ENCODE peak calls at places on chromosomes 12 and 14, in eight cellular contexts. U is uterus, R is A549, N is body of pancreas, T is tibial nerve, Z is esophagus squamous epithelium, K is transverse colon, M is heart left ventricle. E is an unnamed sample.

GRCh38 chr12:50401383-50402155 is 884 bp downstream of the LARP4 start:
- DNase-seq in U (peak; percentile 24), R (peak; percentile 22), N (peak; percentile 43), T (peak; percentile 47), Z (no peak), K (peak; percentile 13), M (no peak), E (peak; percentile 51)

GRCh38 chr12:99476956-99477355 is 170.6 kb upstream of the GARIN6 start:
- DNase-seq in U (no peak), R (no peak), N (no peak), T (no peak), Z (no peak), K (no peak), M (no peak), E (no peak)

GRCh38 chr12:1576410-1577240 is 17.8 kb downstream of the FBXL14 start:
- DNase-seq in U (peak; percentile 90), R (no peak), N (peak; percentile 40), T (no peak), Z (no peak), K (no peak), M (peak; percentile 45), E (no peak)

GRCh38 chr12:4447151-4447550 is 1.5 kb upstream of the FGF6 start:
- DNase-seq in U (no peak), R (no peak), N (no peak), T (no peak), Z (no peak), K (no peak), M (no peak), E (peak; percentile 3)

GRCh38 chr12:52208424-52209165 is 16.8 kb upstream of the KRT80 start:
- DNase-seq in U (peak; percentile 10), R (no peak), N (no peak), T (no peak), Z (no peak), K (no peak), M (no peak), E (peak; percentile 84)

GRCh38 chr12:27822076-27822712 is 42.2 kb upstream of the MANSC4 start:
- DNase-seq in U (no peak), R (peak; percentile 11), N (no peak), T (no peak), Z (no peak), K (no peak), M (no peak), E (no peak)

GRCh38 chr14:65471038-65471878 is 58.7 kb downstream of the FUT8 start:
- DNase-seq in U (no peak), R (no peak), N (no peak), T (no peak), Z (no peak), K (no peak), M (no peak), E (no peak)

GRCh38 chr12:46246021-46246700 is 22.7 kb downstream of the SLC38A1 start:
- DNase-seq in U (no peak), R (no peak), N (no peak), T (no peak), Z (no peak), K (no peak), M (no peak), E (no peak)

GRCh38 chr14:68404652-68405183 is 388.1 kb downstream of the ZFP36L1 start:
- DNase-seq in U (no peak), R (no peak), N (no peak), T (no peak), Z (no peak), K (no peak), M (no peak), E (peak; percentile 49)

GRCh38 chr12:6767592-6768384 is 1.6 kb downstream of the PTMS start:
- DNase-seq in U (no peak), R (no peak), N (no peak), T (no peak), Z (no peak), K (no peak), M (no peak), E (no peak)

GRCh38 chr14:65976771-65977170 is 509.4 kb upstream of the CCDC196 start:
- DNase-seq in U (no peak), R (no peak), N (no peak), T (no peak), Z (no peak), K (no peak), M (no peak), E (no peak)

GRCh38 chr14:85195872-85196477 is 334.0 kb upstream of the FLRT2 start:
- DNase-seq in U (no peak), R (peak; percentile 8), N (peak; percentile 20), T (no peak), Z (no peak), K (no peak), M (no peak), E (no peak)

GRCh38 chr12:80829767-80830166 is 108.0 kb downstream of the LIN7A start:
- DNase-seq in U (no peak), R (no peak), N (no peak), T (no peak), Z (no peak), K (no peak), M (no peak), E (no peak)

GRCh38 chr12:4421590-4422031 is 24.0 kb downstream of the FGF6 start:
- DNase-seq in U (no peak), R (peak; percentile 41), N (no peak), T (peak; percentile 26), Z (no peak), K (no peak), M (no peak), E (peak; percentile 31)

DNA sequence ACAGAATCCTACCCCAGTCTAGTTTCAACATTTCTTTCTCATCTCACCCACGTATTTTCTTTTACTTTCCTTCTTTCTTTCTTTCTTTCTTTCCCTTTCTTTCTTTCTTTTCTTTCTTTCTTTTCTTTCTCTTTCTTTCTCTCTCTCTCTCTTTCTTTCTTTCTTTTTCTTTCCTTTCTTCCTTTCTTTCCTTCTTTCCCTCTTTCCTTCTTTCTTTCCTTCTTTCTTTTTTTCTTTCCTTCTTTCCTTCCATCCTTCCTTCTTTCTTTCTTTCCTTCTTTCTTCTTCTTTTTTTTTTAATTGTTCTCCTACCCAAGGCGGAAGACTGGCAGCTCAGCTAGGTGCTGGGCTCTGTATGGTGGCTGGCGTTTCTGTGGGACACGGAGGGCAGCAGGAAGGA is 55.0 kb downstream of the GLT1D1 start:
- DNase-seq in U (no peak), R (no peak), N (no peak), T (no peak), Z (no peak), K (no peak), M (no peak), E (no peak)
- H3K4me3 ChIP-seq in U (no peak overlapping the region), R (no peak overlapping the region), N (no peak overlapping the region), T (no peak overlapping the region), Z (no peak overlapping the region), K (no peak overlapping the region), M (no peak overlapping the region), E (no peak overlapping the region)

GRCh38 chr14:100028990-100029677 is 36.1 kb upstream of the EVL start:
- DNase-seq in U (no peak), R (peak; percentile 36), N (no peak), T (no peak), Z (no peak), K (no peak), M (no peak), E (no peak)
- TF ChIP-seq CTCF in U (no peak), R (no peak), N (no peak), T (no peak), Z (no peak), K (no peak), M (no peak), E (no peak)

DNA sequence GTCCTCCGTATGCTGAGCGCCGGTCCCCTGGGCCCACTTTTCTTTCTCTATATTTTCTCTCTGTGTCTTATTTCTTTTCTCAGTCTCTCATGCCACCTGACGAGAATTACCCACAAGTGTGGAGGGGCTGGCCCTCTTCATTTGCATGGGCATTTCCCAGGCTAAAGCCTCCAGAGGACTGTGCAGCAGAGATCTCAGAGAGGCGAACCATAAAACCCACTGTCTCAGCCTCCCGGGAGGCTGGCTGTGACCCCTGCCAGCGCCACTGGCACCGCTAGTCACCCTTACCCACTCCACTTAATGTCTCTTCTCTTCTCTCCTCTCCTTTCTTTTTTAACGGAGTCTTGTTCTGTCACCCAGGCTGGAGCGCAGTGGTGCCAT is 7.1 kb upstream of the SERPINA9 start:
- DNase-seq in U (no peak), R (no peak), N (no peak), T (no peak), Z (no peak), K (no peak), M (no peak), E (no peak)
- TF ChIP-seq POLR2A in U (no peak), R (no peak), N (no peak), T (no peak), Z (no peak), K (no peak), M (no peak), E (no peak)

DNA sequence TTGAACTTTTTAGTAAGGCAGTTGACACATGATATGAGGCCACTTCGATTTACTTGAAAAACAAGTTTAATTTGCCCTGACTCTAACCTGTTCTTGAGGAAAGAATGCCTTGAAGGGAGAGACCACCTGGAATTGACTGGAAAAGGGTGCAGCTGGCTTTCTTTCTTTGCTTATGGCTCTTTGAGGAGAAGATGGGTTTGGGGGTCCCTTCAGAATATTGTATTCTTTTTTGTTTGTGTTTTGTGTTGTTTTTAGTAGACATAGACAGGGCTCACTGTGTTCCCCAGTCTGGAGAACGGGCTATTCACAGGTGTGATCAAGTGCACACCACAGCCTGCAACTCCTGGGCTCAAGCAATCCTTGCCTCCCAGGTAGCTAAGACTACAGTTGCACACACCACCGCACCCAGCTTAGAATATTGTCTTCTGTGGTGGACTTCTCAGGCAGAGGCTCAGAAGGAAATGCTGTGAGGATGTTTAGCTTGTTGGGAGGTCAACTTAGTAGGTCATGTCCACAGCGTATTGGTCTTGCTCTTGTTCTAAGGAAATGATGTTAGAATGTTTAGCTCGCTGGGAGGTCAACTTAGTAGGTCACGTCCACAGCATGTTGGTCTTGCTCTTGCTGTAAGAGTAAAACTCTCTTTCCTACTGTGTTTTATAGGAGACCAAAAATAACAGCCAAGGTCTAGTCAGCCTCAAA is 1.5 kb upstream of the NRL start:
- DNase-seq in U (no peak), R (no peak), N (no peak), T (no peak), Z (no peak), K (no peak), M (no peak), E (no peak)
- H3K4me3 ChIP-seq in U (peak overlapping the region; percentile 60), R (no peak overlapping the region), N (peak overlapping the region; percentile 45), T (peak overlapping the region; percentile 71), Z (peak overlapping the region; percentile 84), K (no peak overlapping the region), M (peak overlapping the region; percentile 77), E (no peak overlapping the region)

DNA sequence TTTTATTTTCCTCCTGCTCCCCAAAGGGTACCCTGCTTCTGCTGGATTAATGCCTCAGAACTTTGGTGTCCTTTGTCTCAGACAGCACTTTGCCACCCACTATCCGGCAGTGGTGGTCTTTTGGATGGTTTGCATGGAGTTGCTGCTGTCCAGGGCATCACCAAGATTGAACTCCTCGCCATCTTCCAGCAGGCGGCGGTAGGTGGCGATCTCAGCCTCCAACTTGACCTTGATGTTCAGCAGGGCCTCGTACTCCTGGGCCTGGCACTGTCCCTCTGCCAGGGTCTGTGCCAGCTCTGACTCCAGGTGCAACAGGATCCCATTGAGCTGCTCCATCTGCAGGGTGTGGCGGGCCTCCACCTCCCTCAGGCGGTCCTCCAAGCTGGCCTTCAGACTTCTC is 9.4 kb upstream of the NOPCHAP1 start:
- DNase-seq in U (no peak), R (no peak), N (no peak), T (no peak), Z (no peak), K (no peak), M (no peak), E (no peak)
- TF ChIP-seq CTCF in U (no peak), R (no peak), N (no peak), T (no peak), Z (no peak), K (no peak), M (no peak), E (no peak)

GRCh38 chr14:55107766-55108554 is 21.1 kb upstream of the LGALS3 start:
- DNase-seq in U (peak; percentile 94), R (peak; percentile 82), N (peak; percentile 90), T (peak; percentile 84), Z (peak; percentile 26), K (peak; percentile 82), M (peak; percentile 90), E (peak; percentile 97)
- TF ChIP-seq POLR2A in U (peak; percentile 25), R (no peak), N (peak; percentile 41), T (peak; percentile 47), Z (no peak), K (peak; percentile 55), M (no peak), E (peak; percentile 48)